ENCODE peak calls at places on chromosome 14, in ten cellular contexts. X, H, G, W, D, J, V, E, O and Q are unnamed samples.

GRCh38 chr14:20820063-20820904 is 17.6 kb upstream of the RNASE1 start:
- DNase-seq in J (no peak), O (no peak), H (no peak), X (no peak), D (no peak), V (no peak), E (no peak), G (peak), W (no peak), Q (no peak)

GRCh38 chr14:91202234-91202974 is 42.1 kb downstream of the GPR68 start:
- DNase-seq in W (no peak), V (peak), X (peak), E (no peak), H (peak), G (no peak), J (no peak), D (no peak), O (no peak), Q (no peak)

GRCh38 chr14:72752034-72752412 is 141.9 kb downstream of the DPF3 start:
- DNase-seq in V (no peak), O (no peak), G (no peak), J (no peak), W (no peak), D (no peak), X (no peak), H (no peak), E (no peak), Q (no peak)

GRCh38 chr14:96867634-96868033 is 70.5 kb downstream of the VRK1 start:
- DNase-seq in D (no peak), J (no peak), G (no peak), H (no peak), O (no peak), V (no peak), W (no peak), X (no peak), E (no peak), Q (no peak)

GRCh38 chr14:46887144-46887543 is 235.6 kb upstream of the RPL10L start:
- DNase-seq in E (no peak), D (no peak), V (no peak), H (no peak), G (no peak), W (no peak), J (no peak), O (no peak), X (no peak), Q (no peak)

GRCh38 chr14:87483651-87484260 is 509.2 kb downstream of the GALC start:
- DNase-seq in G (peak), H (no peak), E (no peak), V (no peak), D (no peak), O (peak), J (no peak), X (no peak), W (no peak), Q (no peak)

GRCh38 chr14:84961637-84962036 is 568.3 kb upstream of the FLRT2 start:
- DNase-seq in H (no peak), X (no peak), W (no peak), J (no peak), V (peak), O (no peak), D (no peak), E (no peak), G (no peak), Q (no peak)

GRCh38 chr14:26917086-26917485 is 319.3 kb upstream of the NOVA1 start:
- DNase-seq in O (peak), W (no peak), E (peak), G (peak), H (peak), X (no peak), V (no peak), J (no peak), D (no peak), Q (no peak)

GRCh38 chr14:50025073-50025472 is 91.3 kb downstream of the VCPKMT start:
- DNase-seq in W (no peak), X (no peak), V (no peak), H (no peak), J (no peak), D (no peak), G (no peak), O (no peak), E (no peak), Q (no peak)

GRCh38 chr14:75222208-75222701 is 45.8 kb upstream of the TMED10 start:
- DNase-seq in J (no peak), O (peak), V (peak), X (peak), D (no peak), W (no peak), G (peak), H (peak), E (no peak), Q (no peak)

GRCh38 chr14:55026441-55026792 is 482 bp downstream of the WDHD1 start:
- DNase-seq in E (no peak), J (no peak), G (no peak), O (no peak), D (no peak), W (no peak), V (no peak), X (no peak), H (no peak), Q (no peak)
- TF ChIP-seq CTCF in E (no peak), J (no peak), G (no peak), O (no peak), D (no peak), W (no peak), V (no peak), X (no peak), H (no peak), Q (no peak)

DNA sequence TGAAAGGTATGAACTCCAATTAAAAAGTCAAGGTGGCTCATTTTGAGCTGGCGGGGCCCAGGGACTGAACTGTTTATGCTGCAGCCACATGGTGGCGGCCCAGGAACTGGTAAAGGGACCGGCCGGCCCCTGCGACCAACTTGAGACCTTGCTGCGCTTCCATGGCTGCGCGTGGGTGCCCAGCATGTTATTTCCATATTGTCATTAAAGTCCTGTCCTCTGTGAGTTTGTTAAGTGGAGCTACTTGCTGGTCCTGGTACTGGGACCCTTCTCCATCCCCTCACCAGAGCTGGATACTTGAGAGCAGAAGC is 62.3 kb downstream of the BEGAIN start:
- DNase-seq in X (peak), H (no peak), G (no peak), V (no peak), E (no peak), W (peak), D (peak), O (peak), J (peak), Q (peak)
- TF ChIP-seq CTCF in X (no peak), H (no peak), G (no peak), V (no peak), E (peak), W (no peak), D (no peak), O (peak), J (peak), Q (peak)

GRCh38 chr14:38255673-38256357 is at the start of gene CLEC14A:
- DNase-seq in X (peak), J (peak), D (peak), O (no peak), H (no peak), V (peak), W (no peak), G (no peak), E (peak), Q (no peak)
- TF ChIP-seq CTCF in X (no peak), J (no peak), D (no peak), O (no peak), H (no peak), V (no peak), W (no peak), G (no peak), E (peak), Q (no peak)

DNA sequence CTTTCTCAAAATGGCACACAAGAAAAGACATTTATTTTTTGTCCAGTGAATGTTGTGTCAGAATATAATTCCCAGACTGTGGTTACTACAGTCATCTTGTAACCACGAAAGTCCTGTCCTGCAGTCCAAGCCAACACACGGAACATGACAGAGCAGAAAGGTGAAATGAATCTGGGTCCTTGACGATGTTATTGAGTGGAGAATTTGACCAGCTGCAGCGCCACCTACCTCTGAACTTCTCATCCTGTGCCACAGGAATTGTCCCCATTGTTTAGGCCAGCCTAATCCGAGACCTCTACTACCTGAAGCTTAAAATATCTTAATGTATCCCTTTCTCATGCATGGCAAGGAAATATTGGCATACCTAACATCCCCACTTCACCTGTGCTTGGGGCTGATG is 64.1 kb upstream of the OTX2 start:
- DNase-seq in H (no peak), E (no peak), D (no peak), V (no peak), X (no peak), O (no peak), G (peak), J (peak), W (peak), Q (no peak)
- TF ChIP-seq CTCF in H (no peak), E (no peak), D (no peak), V (no peak), X (peak), O (no peak), G (peak), J (peak), W (peak), Q (no peak)

GRCh38 chr14:82366803-82367202 is 833.1 kb upstream of the SEL1L start:
- DNase-seq in E (no peak), X (no peak), H (no peak), W (no peak), V (no peak), G (no peak), D (no peak), O (no peak), J (no peak), Q (no peak)
- TF ChIP-seq CTCF in E (no peak), X (no peak), H (no peak), W (no peak), V (no peak), G (no peak), D (no peak), O (no peak), J (no peak), Q (no peak)

GRCh38 chr14:69059658-69060648 is 80.9 kb upstream of the ACTN1 start:
- DNase-seq in V (peak), D (no peak), X (no peak), H (peak), G (peak), E (no peak), J (no peak), O (peak), W (no peak), Q (no peak)
- TF ChIP-seq CTCF in V (no peak), D (no peak), X (no peak), H (no peak), G (no peak), E (no peak), J (no peak), O (no peak), W (peak), Q (no peak)

DNA sequence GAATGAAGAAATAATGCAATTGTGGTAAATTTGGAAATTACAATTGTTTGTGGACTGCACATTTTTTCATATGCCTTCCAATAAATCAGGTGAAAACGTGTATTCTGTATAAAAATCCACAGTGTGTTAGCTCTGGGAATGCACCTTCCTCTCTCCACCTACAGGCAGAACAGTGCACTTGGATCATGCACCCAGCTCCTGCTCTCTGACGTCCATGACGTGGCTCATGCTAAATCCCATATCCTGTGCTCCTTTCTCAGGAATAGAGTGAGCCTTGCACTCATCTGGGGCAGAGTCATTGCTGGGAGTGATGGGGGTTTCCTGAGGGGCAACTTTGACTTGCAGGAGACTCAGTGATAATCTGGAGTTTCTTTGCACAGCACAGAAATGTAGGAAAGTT is 1282.1 kb downstream of the TMEM121 start:
- DNase-seq in V (no peak), O (no peak), J (no peak), X (no peak), D (no peak), H (no peak), E (no peak), W (no peak), G (no peak), Q (no peak)
- TF ChIP-seq CTCF in V (no peak), O (no peak), J (no peak), X (no peak), D (no peak), H (no peak), E (no peak), W (no peak), G (no peak), Q (no peak)

GRCh38 chr14:101823081-101823480 is 61.6 kb downstream of the PPP2R5C start:
- DNase-seq in V (no peak), W (no peak), H (peak), G (peak), X (no peak), O (peak), J (no peak), D (no peak), E (no peak), Q (no peak)

GRCh38 chr14:101819251-101819990 is 57.9 kb downstream of the PPP2R5C start:
- DNase-seq in G (no peak), O (no peak), H (no peak), V (no peak), X (no peak), E (no peak), W (no peak), D (no peak), J (no peak), Q (peak)

GRCh38 chr14:101823511-101824120 is 62.1 kb downstream of the PPP2R5C start:
- DNase-seq in D (no peak), V (no peak), J (no peak), G (peak), E (no peak), O (no peak), H (peak), W (no peak), X (no peak), Q (peak)

GRCh38 chr14:101820283-101820798 is 58.8 kb downstream of the PPP2R5C start:
- DNase-seq in D (no peak), O (no peak), G (no peak), W (no peak), E (no peak), J (no peak), H (no peak), X (no peak), V (no peak), Q (peak)

DNA sequence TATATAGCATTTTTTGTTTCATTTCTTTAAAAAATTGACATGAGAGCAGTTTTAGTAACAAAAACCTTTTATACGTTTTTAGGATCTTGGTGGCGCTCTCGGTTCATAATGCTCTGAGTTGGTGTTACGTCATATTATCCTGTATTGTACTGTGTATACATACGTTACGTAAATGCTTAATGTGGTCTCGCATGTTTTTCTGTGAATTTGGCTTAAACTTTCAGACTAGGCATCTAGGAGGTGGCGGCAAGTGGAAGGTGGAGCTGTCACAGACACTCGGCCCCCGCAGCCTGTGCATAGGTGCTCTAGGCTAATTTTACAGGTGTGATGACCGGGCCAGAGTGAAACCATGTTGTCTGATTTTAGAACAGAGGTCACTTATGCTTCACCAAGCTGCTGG is 60.0 kb downstream of the PPP2R5C start:
- DNase-seq in X (no peak), D (no peak), J (no peak), O (no peak), G (no peak), E (no peak), V (no peak), H (no peak), W (no peak), Q (peak)
- TF ChIP-seq CTCF in X (no peak), D (no peak), J (no peak), O (no peak), G (no peak), E (no peak), V (no peak), H (no peak), W (no peak), Q (no peak)